ENCODE peak calls at places on chromosome 18, in eight cellular contexts. One of them, this sample, is unnamed.
A peak's percentile ranks its signal among the peaks of the same experiment; 100 is the strongest.

GRCh38 chr18:62776066-62776570 is 60.8 kb downstream of the PHLPP1 start:
- DNase-seq in CD8-positive, alpha-beta T cell: no peak
- DNase-seq in neuronal stem cell: no peak
- DNase-seq in K562: no peak
- DNase-seq in neural progenitor cell: no peak
- DNase-seq in SJSA1: no peak
- DNase-seq in mammary epithelial cell: no peak
- DNase-seq in uterus: no peak
- DNase-seq in this sample: no peak

GRCh38 chr18:32093523-32093922 is 1.8 kb downstream of the RNF138 start:
- DNase-seq in neural progenitor cell: no peak
- DNase-seq in SJSA1: no peak
- DNase-seq in K562: peak; percentile 69
- DNase-seq in mammary epithelial cell: no peak
- DNase-seq in CD8-positive, alpha-beta T cell: no peak
- DNase-seq in neuronal stem cell: no peak
- DNase-seq in uterus: no peak
- DNase-seq in this sample: no peak

GRCh38 chr18:13126966-13127598 is 91.5 kb upstream of the LDLRAD4 start:
- DNase-seq in CD8-positive, alpha-beta T cell: no peak
- DNase-seq in neural progenitor cell: no peak
- DNase-seq in uterus: no peak
- DNase-seq in SJSA1: no peak
- DNase-seq in K562: no peak
- DNase-seq in neuronal stem cell: no peak
- DNase-seq in mammary epithelial cell: no peak
- DNase-seq in this sample: no peak

GRCh38 chr18:59629894-59630293 is 67.3 kb downstream of the CCBE1 start:
- DNase-seq in K562: no peak
- DNase-seq in SJSA1: no peak
- DNase-seq in CD8-positive, alpha-beta T cell: no peak
- DNase-seq in neural progenitor cell: no peak
- DNase-seq in neuronal stem cell: no peak
- DNase-seq in mammary epithelial cell: no peak
- DNase-seq in uterus: peak; percentile 46
- DNase-seq in this sample: no peak

GRCh38 chr18:23684515-23685197 is 4.6 kb upstream of the LAMA3 start:
- DNase-seq in CD8-positive, alpha-beta T cell: no peak
- DNase-seq in neuronal stem cell: no peak
- DNase-seq in neural progenitor cell: no peak
- DNase-seq in uterus: no peak
- DNase-seq in SJSA1: no peak
- DNase-seq in K562: no peak
- DNase-seq in mammary epithelial cell: no peak
- DNase-seq in this sample: no peak

GRCh38 chr18:76265375-76266225 is 229.4 kb downstream of the ZNF516 start:
- DNase-seq in neural progenitor cell: no peak
- DNase-seq in mammary epithelial cell: no peak
- DNase-seq in K562: no peak
- DNase-seq in SJSA1: peak; percentile 16
- DNase-seq in CD8-positive, alpha-beta T cell: no peak
- DNase-seq in neuronal stem cell: no peak
- DNase-seq in uterus: peak; percentile 76
- DNase-seq in this sample: no peak

GRCh38 chr18:35497006-35497333 is 790 bp downstream of the INO80C start:
- DNase-seq in mammary epithelial cell: no peak
- DNase-seq in CD8-positive, alpha-beta T cell: no peak
- DNase-seq in neural progenitor cell: no peak
- DNase-seq in SJSA1: no peak
- DNase-seq in K562: no peak
- DNase-seq in uterus: peak; percentile 30
- DNase-seq in neuronal stem cell: no peak
- DNase-seq in this sample: peak; percentile 10

GRCh38 chr18:14930576-14930975 is 182.6 kb downstream of the ANKRD30B start:
- DNase-seq in K562: no peak
- DNase-seq in neuronal stem cell: no peak
- DNase-seq in neural progenitor cell: no peak
- DNase-seq in mammary epithelial cell: no peak
- DNase-seq in CD8-positive, alpha-beta T cell: no peak
- DNase-seq in uterus: no peak
- DNase-seq in SJSA1: no peak
- DNase-seq in this sample: no peak

GRCh38 chr18:55384551-55385275 is 203.3 kb downstream of the TCF4 start:
- DNase-seq in SJSA1: peak; percentile 23
- DNase-seq in uterus: no peak
- DNase-seq in mammary epithelial cell: peak; percentile 32
- DNase-seq in CD8-positive, alpha-beta T cell: no peak
- DNase-seq in neuronal stem cell: no peak
- DNase-seq in neural progenitor cell: peak; percentile 68
- DNase-seq in K562: peak; percentile 34
- DNase-seq in this sample: peak; percentile 69

GRCh38 chr18:74899554-74899953 is 301.9 kb downstream of the ZNF407 start:
- DNase-seq in K562: no peak
- DNase-seq in CD8-positive, alpha-beta T cell: no peak
- DNase-seq in uterus: peak; percentile 29
- DNase-seq in neuronal stem cell: no peak
- DNase-seq in SJSA1: no peak
- DNase-seq in mammary epithelial cell: no peak
- DNase-seq in neural progenitor cell: no peak
- DNase-seq in this sample: no peak

GRCh38 chr18:66682855-66683322 is 79.0 kb upstream of the CDH19 start:
- DNase-seq in SJSA1: no peak
- DNase-seq in K562: no peak
- DNase-seq in CD8-positive, alpha-beta T cell: no peak
- DNase-seq in neuronal stem cell: peak; percentile 27
- DNase-seq in mammary epithelial cell: no peak
- DNase-seq in neural progenitor cell: peak; percentile 14
- DNase-seq in uterus: no peak
- DNase-seq in this sample: no peak

GRCh38 chr18:23545247-23545789 is 41.0 kb downstream of the NPC1 start:
- DNase-seq in neural progenitor cell: no peak
- DNase-seq in SJSA1: no peak
- DNase-seq in uterus: no peak
- DNase-seq in K562: no peak
- DNase-seq in mammary epithelial cell: no peak
- DNase-seq in neuronal stem cell: no peak
- DNase-seq in CD8-positive, alpha-beta T cell: no peak
- DNase-seq in this sample: no peak

GRCh38 chr18:67515987-67516431 is 511 bp downstream of the DSEL start:
- DNase-seq in neuronal stem cell: peak; percentile 70
- DNase-seq in SJSA1: peak; percentile 76
- DNase-seq in uterus: peak; percentile 88
- DNase-seq in mammary epithelial cell: peak; percentile 89
- DNase-seq in CD8-positive, alpha-beta T cell: peak; percentile 48
- DNase-seq in neural progenitor cell: peak; percentile 92
- DNase-seq in K562: peak; percentile 53
- DNase-seq in this sample: peak; percentile 81

GRCh38 chr18:63319383-63320040 is at the start of gene BCL2:
- DNase-seq in K562: no peak
- DNase-seq in mammary epithelial cell: peak; percentile 32
- DNase-seq in CD8-positive, alpha-beta T cell: peak; percentile 29
- DNase-seq in uterus: no peak
- DNase-seq in neuronal stem cell: no peak
- DNase-seq in neural progenitor cell: peak; percentile 73
- DNase-seq in SJSA1: peak; percentile 55
- DNase-seq in this sample: peak; percentile 59

GRCh38 chr18:60347526-60348045 is 25.0 kb downstream of the MC4R start:
- DNase-seq in neural progenitor cell: no peak
- DNase-seq in SJSA1: peak; percentile 29
- DNase-seq in K562: no peak
- DNase-seq in mammary epithelial cell: no peak
- DNase-seq in uterus: no peak
- DNase-seq in neuronal stem cell: no peak
- DNase-seq in CD8-positive, alpha-beta T cell: no peak
- DNase-seq in this sample: no peak

GRCh38 chr18:36179562-36180334 is 7.5 kb upstream of the MOCOS start:
- DNase-seq in mammary epithelial cell: no peak
- DNase-seq in K562: peak; percentile 61
- DNase-seq in SJSA1: no peak
- DNase-seq in neural progenitor cell: no peak
- DNase-seq in uterus: peak; percentile 84
- DNase-seq in neuronal stem cell: no peak
- DNase-seq in CD8-positive, alpha-beta T cell: no peak
- DNase-seq in this sample: no peak

GRCh38 chr18:54453996-54454395 is 96.3 kb downstream of the C18orf54 start:
- DNase-seq in SJSA1: no peak
- DNase-seq in K562: no peak
- DNase-seq in mammary epithelial cell: no peak
- DNase-seq in CD8-positive, alpha-beta T cell: no peak
- DNase-seq in neuronal stem cell: no peak
- DNase-seq in neural progenitor cell: no peak
- DNase-seq in uterus: no peak
- DNase-seq in this sample: no peak

GRCh38 chr18:25134858-25135257 is 217.1 kb downstream of the ZNF521 start:
- DNase-seq in neuronal stem cell: no peak
- DNase-seq in uterus: no peak
- DNase-seq in K562: no peak
- DNase-seq in SJSA1: no peak
- DNase-seq in CD8-positive, alpha-beta T cell: no peak
- DNase-seq in neural progenitor cell: no peak
- DNase-seq in mammary epithelial cell: no peak
- DNase-seq in this sample: no peak

GRCh38 chr18:46416706-46417638 is 240.0 kb downstream of the LOXHD1 start:
- DNase-seq in K562: peak; percentile 74
- DNase-seq in neural progenitor cell: no peak
- DNase-seq in uterus: no peak
- DNase-seq in mammary epithelial cell: no peak
- DNase-seq in neuronal stem cell: no peak
- DNase-seq in SJSA1: no peak
- DNase-seq in CD8-positive, alpha-beta T cell: no peak
- DNase-seq in this sample: peak; percentile 49

GRCh38 chr18:57575542-57575941 is 11.0 kb downstream of the FECH start:
- DNase-seq in uterus: no peak
- DNase-seq in K562: no peak
- DNase-seq in neuronal stem cell: no peak
- DNase-seq in mammary epithelial cell: no peak
- DNase-seq in neural progenitor cell: no peak
- DNase-seq in CD8-positive, alpha-beta T cell: no peak
- DNase-seq in SJSA1: no peak
- DNase-seq in this sample: no peak
- H3K36me3 ChIP-seq in uterus: no peaks in the 10 kb centered on the region
- H3K36me3 ChIP-seq in K562: peaks cover 87% of the 10 kb centered on the region
- H3K36me3 ChIP-seq in neuronal stem cell: peaks cover 33% of the 10 kb centered on the region
- H3K36me3 ChIP-seq in mammary epithelial cell: peaks cover 18% of the 10 kb centered on the region
- H3K36me3 ChIP-seq in neural progenitor cell: no peaks in the 10 kb centered on the region
- H3K36me3 ChIP-seq in CD8-positive, alpha-beta T cell: peaks cover 16% of the 10 kb centered on the region
- H3K36me3 ChIP-seq in SJSA1: peaks cover 50% of the 10 kb centered on the region
- H3K36me3 ChIP-seq in this sample: peaks cover 43% of the 10 kb centered on the region

DNA sequence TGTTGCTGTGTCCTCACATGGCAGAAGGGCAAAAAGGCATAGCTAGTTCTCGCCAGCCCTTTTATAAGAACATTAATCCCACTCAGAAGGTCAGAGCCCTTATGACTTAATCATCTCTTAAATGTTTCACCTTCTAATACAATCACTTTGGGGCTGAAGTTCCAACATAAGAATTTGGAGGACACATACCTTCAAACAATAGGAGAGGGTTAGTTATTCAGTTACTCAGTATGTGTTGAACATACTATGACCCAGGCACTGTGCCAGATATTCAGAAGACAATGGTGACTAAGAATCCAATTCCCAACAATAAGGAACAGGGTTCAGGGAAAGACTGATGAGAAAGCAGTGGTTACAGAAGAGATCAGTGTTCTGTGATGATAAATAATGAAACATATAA is 465.8 kb downstream of the RIT2 start:
- DNase-seq in K562: no peak
- DNase-seq in mammary epithelial cell: peak; percentile 8
- DNase-seq in neural progenitor cell: no peak
- DNase-seq in CD8-positive, alpha-beta T cell: no peak
- DNase-seq in SJSA1: peak; percentile 77
- DNase-seq in uterus: no peak
- DNase-seq in neuronal stem cell: no peak
- DNase-seq in this sample: peak; percentile 83
- H3K4me3 ChIP-seq in K562: no peak overlapping the region
- H3K4me3 ChIP-seq in mammary epithelial cell: no peak overlapping the region
- H3K4me3 ChIP-seq in neural progenitor cell: no peak overlapping the region
- H3K4me3 ChIP-seq in CD8-positive, alpha-beta T cell: no peak overlapping the region
- H3K4me3 ChIP-seq in SJSA1: no peak overlapping the region
- H3K4me3 ChIP-seq in uterus: no peak overlapping the region
- H3K4me3 ChIP-seq in neuronal stem cell: no peak overlapping the region
- H3K4me3 ChIP-seq in this sample: no peak overlapping the region

GRCh38 chr18:47909484-47909883 is 21.0 kb downstream of the SMAD2 start:
- DNase-seq in mammary epithelial cell: no peak
- DNase-seq in SJSA1: no peak
- DNase-seq in CD8-positive, alpha-beta T cell: no peak
- DNase-seq in neural progenitor cell: no peak
- DNase-seq in uterus: no peak
- DNase-seq in K562: no peak
- DNase-seq in neuronal stem cell: no peak
- DNase-seq in this sample: no peak

GRCh38 chr18:47901624-47902362 is 28.7 kb downstream of the SMAD2 start:
- DNase-seq in neural progenitor cell: no peak
- DNase-seq in neuronal stem cell: no peak
- DNase-seq in mammary epithelial cell: peak; percentile 30
- DNase-seq in uterus: no peak
- DNase-seq in CD8-positive, alpha-beta T cell: no peak
- DNase-seq in K562: no peak
- DNase-seq in SJSA1: no peak
- DNase-seq in this sample: no peak

GRCh38 chr18:47908523-47909039 is 21.9 kb downstream of the SMAD2 start:
- DNase-seq in CD8-positive, alpha-beta T cell: no peak
- DNase-seq in uterus: no peak
- DNase-seq in SJSA1: no peak
- DNase-seq in neural progenitor cell: no peak
- DNase-seq in neuronal stem cell: no peak
- DNase-seq in mammary epithelial cell: no peak
- DNase-seq in K562: no peak
- DNase-seq in this sample: no peak

GRCh38 chr18:47903809-47904208 is 26.6 kb downstream of the SMAD2 start:
- DNase-seq in SJSA1: no peak
- DNase-seq in mammary epithelial cell: no peak
- DNase-seq in uterus: no peak
- DNase-seq in CD8-positive, alpha-beta T cell: no peak
- DNase-seq in K562: no peak
- DNase-seq in neural progenitor cell: no peak
- DNase-seq in neuronal stem cell: no peak
- DNase-seq in this sample: no peak

GRCh38 chr18:47906408-47906807 is 24.1 kb downstream of the SMAD2 start:
- DNase-seq in SJSA1: no peak
- DNase-seq in neural progenitor cell: no peak
- DNase-seq in CD8-positive, alpha-beta T cell: no peak
- DNase-seq in K562: no peak
- DNase-seq in neuronal stem cell: no peak
- DNase-seq in uterus: no peak
- DNase-seq in mammary epithelial cell: no peak
- DNase-seq in this sample: no peak
- H3K4me1 ChIP-seq in SJSA1: no peaks in the 10 kb centered on the region
- H3K4me1 ChIP-seq in neural progenitor cell: peaks cover 36% of the 10 kb centered on the region
- H3K4me1 ChIP-seq in CD8-positive, alpha-beta T cell: peaks cover 36% of the 10 kb centered on the region
- H3K4me1 ChIP-seq in K562: peaks cover 8% of the 10 kb centered on the region
- H3K4me1 ChIP-seq in neuronal stem cell: no peaks in the 10 kb centered on the region
- H3K4me1 ChIP-seq in uterus: no peaks in the 10 kb centered on the region
- H3K4me1 ChIP-seq in mammary epithelial cell: peaks cover 4% of the 10 kb centered on the region
- H3K4me1 ChIP-seq in this sample: no peaks in the 10 kb centered on the region

DNA sequence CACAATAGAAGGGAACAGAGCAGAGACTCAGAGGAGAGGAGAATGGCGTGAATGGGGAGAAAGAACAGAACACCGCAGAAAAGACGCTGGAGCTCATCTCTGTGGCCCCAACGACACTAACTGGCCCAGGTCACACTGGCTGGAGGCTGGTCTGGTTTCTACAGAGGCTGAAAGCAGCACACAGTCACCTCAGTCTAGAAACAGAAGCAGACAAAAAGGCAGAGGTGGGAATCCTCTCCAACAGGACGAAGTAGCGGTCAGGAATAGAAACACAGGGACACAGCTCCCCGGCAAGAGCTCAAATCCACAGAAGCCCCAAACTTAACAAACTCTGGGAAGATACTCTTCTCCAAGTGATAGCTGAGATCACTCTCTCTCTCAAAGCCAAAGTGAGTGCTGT is 9.2 kb downstream of the SLC66A2 start:
- DNase-seq in CD8-positive, alpha-beta T cell: no peak
- DNase-seq in SJSA1: no peak
- DNase-seq in uterus: no peak
- DNase-seq in neural progenitor cell: no peak
- DNase-seq in K562: no peak
- DNase-seq in mammary epithelial cell: no peak
- DNase-seq in neuronal stem cell: no peak
- DNase-seq in this sample: no peak
- H3K36me3 ChIP-seq in CD8-positive, alpha-beta T cell: peaks cover 15% of the 10 kb centered on the region
- H3K36me3 ChIP-seq in SJSA1: peaks cover 23% of the 10 kb centered on the region
- H3K36me3 ChIP-seq in uterus: no peaks in the 10 kb centered on the region
- H3K36me3 ChIP-seq in neural progenitor cell: no peaks in the 10 kb centered on the region
- H3K36me3 ChIP-seq in K562: peaks cover 4% of the 10 kb centered on the region
- H3K36me3 ChIP-seq in mammary epithelial cell: no peaks in the 10 kb centered on the region
- H3K36me3 ChIP-seq in neuronal stem cell: peaks cover 57% of the 10 kb centered on the region
- H3K36me3 ChIP-seq in this sample: peaks cover 41% of the 10 kb centered on the region